ENCODE peak calls at places on chromosomes 5 and 9, in eight cellular contexts. A is CD8-positive, alpha-beta T cell; M is naive thymus-derived CD8-positive, alpha-beta T cell; L is A549; P is right lobe of liver; K is K562; V is tibial artery; H is NCI-H345. E is an unnamed sample.

GRCh38 chr9:99138424-99139284 is 33.7 kb downstream of the TGFBR1 start:
- DNase-seq in A (no peak), M (no peak), L (no peak), P (no peak), K (no peak), V (no peak), H (no peak), E (no peak)

GRCh38 chr5:96717874-96718273 is 55.7 kb downstream of the CAST start:
- DNase-seq in A (no peak), M (no peak), L (no peak), P (no peak), K (no peak), V (no peak), H (no peak), E (no peak)

GRCh38 chr9:129002989-129003388 is 25.1 kb downstream of the SH3GLB2 start:
- DNase-seq in A (no peak), M (no peak), L (no peak), P (no peak), K (no peak), V (no peak), H (no peak), E (no peak)

GRCh38 chr5:16565118-16565517 is 51.7 kb downstream of the RETREG1 start:
- DNase-seq in A (no peak), M (no peak), L (no peak), P (no peak), K (no peak), V (no peak), H (no peak), E (no peak)

GRCh38 chr5:111070272-111071134 is 1.0 kb upstream of the TSLP start:
- DNase-seq in A (no peak), M (peak; percentile 11), L (no peak), P (no peak), K (no peak), V (peak; percentile 63), H (no peak), E (no peak)

GRCh38 chr9:113817171-113817570 is 58.9 kb upstream of the ZNF618 start:
- DNase-seq in A (no peak), M (no peak), L (no peak), P (no peak), K (no peak), V (no peak), H (no peak), E (no peak)

GRCh38 chr5:175214152-175214551 is 229.8 kb downstream of the DRD1 start:
- DNase-seq in A (no peak), M (no peak), L (peak; percentile 52), P (no peak), K (no peak), V (peak; percentile 90), H (no peak), E (peak; percentile 81)

GRCh38 chr5:10518352-10518751 is 45.5 kb upstream of the ANKRD33B start:
- DNase-seq in A (no peak), M (no peak), L (peak; percentile 73), P (no peak), K (no peak), V (no peak), H (no peak), E (no peak)

GRCh38 chr5:77972545-77973252 is 196.6 kb upstream of the TBCA start:
- DNase-seq in A (no peak), M (no peak), L (no peak), P (no peak), K (no peak), V (no peak), H (no peak), E (no peak)

GRCh38 chr5:157506981-157507780 is 47.2 kb downstream of the NIPAL4 start:
- DNase-seq in A (no peak), M (no peak), L (no peak), P (no peak), K (no peak), V (peak; percentile 64), H (no peak), E (no peak)

GRCh38 chr5:67257063-67257462 is 60.5 kb upstream of the CD180 start:
- DNase-seq in A (no peak), M (no peak), L (no peak), P (no peak), K (no peak), V (no peak), H (no peak), E (no peak)

GRCh38 chr5:124343451-124343867 is 403.0 kb downstream of the ZNF608 start:
- DNase-seq in A (no peak), M (no peak), L (no peak), P (no peak), K (no peak), V (no peak), H (no peak), E (no peak)

GRCh38 chr9:72909428-72909827 is 43.4 kb downstream of the ALDH1A1 start:
- DNase-seq in A (no peak), M (no peak), L (no peak), P (no peak), K (no peak), V (no peak), H (no peak), E (no peak)

GRCh38 chr5:40481226-40481625 is 198.5 kb upstream of the PTGER4 start:
- DNase-seq in A (no peak), M (no peak), L (no peak), P (no peak), K (no peak), V (no peak), H (no peak), E (no peak)

GRCh38 chr9:116234091-116234490 is 80.5 kb downstream of the PAPPA start:
- DNase-seq in A (no peak), M (no peak), L (peak; percentile 83), P (no peak), K (no peak), V (no peak), H (no peak), E (no peak)

GRCh38 chr9:79572891-79573696 is 1.3 kb downstream of the TLE4 start:
- DNase-seq in A (peak; percentile 79), M (peak; percentile 79), L (peak; percentile 4), P (peak; percentile 70), K (peak; percentile 24), V (peak; percentile 77), H (peak; percentile 32), E (peak; percentile 78)

GRCh38 chr5:138461343-138462125 is 3.7 kb upstream of the EGR1 start:
- DNase-seq in A (no peak), M (no peak), L (peak; percentile 45), P (no peak), K (no peak), V (no peak), H (no peak), E (no peak)

GRCh38 chr5:92353107-92354030 is 970.3 kb upstream of the ARRDC3 start:
- DNase-seq in A (no peak), M (no peak), L (peak; percentile 49), P (no peak), K (no peak), V (no peak), H (no peak), E (no peak)

GRCh38 chr5:776862-777711 is 7.4 kb downstream of the ZDHHC11B start:
- DNase-seq in A (no peak), M (no peak), L (no peak), P (no peak), K (peak; percentile 60), V (no peak), H (no peak), E (no peak)

GRCh38 chr9:109733690-109734089 is 46.3 kb upstream of the PALM2AKAP2 start:
- DNase-seq in A (no peak), M (no peak), L (no peak), P (no peak), K (no peak), V (no peak), H (no peak), E (no peak)

GRCh38 chr5:147384346-147385193 is 125.3 kb downstream of the DPYSL3 start:
- DNase-seq in A (no peak), M (no peak), L (no peak), P (no peak), K (no peak), V (no peak), H (no peak), E (no peak)

GRCh38 chr5:82313016-82313415 is 34.9 kb upstream of the RPS23 start:
- DNase-seq in A (no peak), M (no peak), L (no peak), P (no peak), K (no peak), V (no peak), H (no peak), E (no peak)

GRCh38 chr5:15929616-15930303 is 249.8 kb downstream of the MARCHF11 start:
- DNase-seq in A (no peak), M (no peak), L (no peak), P (no peak), K (no peak), V (no peak), H (no peak), E (no peak)

GRCh38 chr5:72612810-72613209 is 105.6 kb upstream of the ZNF366 start:
- DNase-seq in A (no peak), M (no peak), L (no peak), P (no peak), K (no peak), V (no peak), H (no peak), E (no peak)

GRCh38 chr9:27436234-27436633 is 87.9 kb upstream of the IFNK start:
- DNase-seq in A (no peak), M (no peak), L (peak; percentile 86), P (peak; percentile 75), K (no peak), V (no peak), H (peak; percentile 87), E (no peak)

GRCh38 chr9:69499959-69500358 is 172.2 kb downstream of the APBA1 start:
- DNase-seq in A (no peak), M (no peak), L (no peak), P (no peak), K (no peak), V (no peak), H (no peak), E (no peak)

GRCh38 chr5:83147593-83147992 is 70.2 kb downstream of the XRCC4 start:
- DNase-seq in A (no peak), M (no peak), L (no peak), P (no peak), K (no peak), V (no peak), H (no peak), E (no peak)

GRCh38 chr9:125366676-125367075 is 105.0 kb downstream of the GAPVD1 start:
- DNase-seq in A (no peak), M (no peak), L (no peak), P (no peak), K (no peak), V (no peak), H (no peak), E (no peak)

GRCh38 chr9:130451509-130452388 is 7.0 kb downstream of the ASS1 start:
- DNase-seq in A (no peak), M (no peak), L (peak; percentile 70), P (peak; percentile 90), K (peak; percentile 73), V (peak; percentile 91), H (peak; percentile 92), E (peak; percentile 90)

GRCh38 chr5:81629986-81630385 is 120.9 kb downstream of the SSBP2 start:
- DNase-seq in A (no peak), M (no peak), L (no peak), P (no peak), K (no peak), V (no peak), H (no peak), E (no peak)

GRCh38 chr5:16871746-16872339 is 64.2 kb downstream of the MYO10 start:
- DNase-seq in A (no peak), M (no peak), L (no peak), P (no peak), K (no peak), V (no peak), H (no peak), E (no peak)

GRCh38 chr5:122447941-122448340 is 135.9 kb downstream of the SNCAIP start:
- DNase-seq in A (no peak), M (no peak), L (no peak), P (no peak), K (no peak), V (no peak), H (no peak), E (no peak)

E was measured in coronary artery.